ENCODE peak calls at places on chromosomes 1 and 21, in five cellular contexts. V is stimulated activated CD4-positive, alpha-beta T cell treated with anti-CD3 and anti-CD28 coated beads, Interleukin-1b, Interleukin-23, amount 100 ng/mL, for 4 hours; T is stimulated activated CD8-positive, alpha-beta memory T cell treated with anti-CD3 and anti-CD28 coated beads, Interleukin-7, amount 100 ng/mL, for 24 hours; M is fibroblast of pulmonary artery; N is astrocyte of the spinal cord. E is an unnamed sample.

GRCh38 chr1:40802078-40803075 is 18.8 kb downstream of the KCNQ4 start:
- DNase-seq in V (peak; percentile 79), T (peak; percentile 64), M (peak; percentile 64), N (peak; percentile 71), E (peak; percentile 75)

GRCh38 chr1:69707103-69707502 is 139.4 kb downstream of the LRRC7 start:
- DNase-seq in V (no peak), T (no peak), M (no peak), N (no peak), E (no peak)

GRCh38 chr1:8663090-8663802 is 154.2 kb downstream of the RERE start:
- DNase-seq in V (no peak), T (no peak), M (peak; percentile 30), N (no peak), E (no peak)

GRCh38 chr1:60914982-60915381 is 167.4 kb upstream of the NFIA start:
- DNase-seq in V (no peak), T (no peak), M (no peak), N (no peak), E (no peak)

GRCh38 chr1:33176362-33176850 is 5.4 kb downstream of the TRIM62 start:
- DNase-seq in V (no peak), T (no peak), M (peak; percentile 31), N (no peak), E (peak; percentile 99)

GRCh38 chr1:111988743-111989453 is 570 bp downstream of the KCND3 start:
- DNase-seq in V (no peak), T (no peak), M (no peak), N (no peak), E (no peak)

GRCh38 chr1:56585985-56586384 is 6.6 kb upstream of the PLPP3 start:
- DNase-seq in V (no peak), T (no peak), M (no peak), N (no peak), E (no peak)

GRCh38 chr21:42681296-42682206 is 28.1 kb downstream of the PDE9A start:
- DNase-seq in V (no peak), T (no peak), M (no peak), N (no peak), E (no peak)

GRCh38 chr1:153816283-153816904 is 41.2 kb downstream of the SLC27A3 start:
- DNase-seq in V (no peak), T (no peak), M (no peak), N (no peak), E (no peak)

GRCh38 chr1:59122527-59122926 is 174.4 kb upstream of the FGGY start:
- DNase-seq in V (no peak), T (no peak), M (no peak), N (no peak), E (no peak)

GRCh38 chr1:61672376-61672775 is 52.6 kb downstream of the TM2D1 start:
- DNase-seq in V (no peak), T (no peak), M (no peak), N (no peak), E (no peak)

GRCh38 chr1:156126043-156126700 is 11.7 kb downstream of the LMNA start:
- DNase-seq in V (no peak), T (no peak), M (peak; percentile 97), N (peak; percentile 98), E (peak; percentile 99)

GRCh38 chr1:160374291-160374690 is 7.4 kb downstream of the NHLH1 start:
- DNase-seq in V (no peak), T (no peak), M (no peak), N (no peak), E (no peak)

GRCh38 chr1:102661481-102661880 is 446.8 kb downstream of the COL11A1 start:
- DNase-seq in V (no peak), T (no peak), M (no peak), N (no peak), E (no peak)

GRCh38 chr1:218702808-218703207 is 357.7 kb downstream of the TGFB2 start:
- DNase-seq in V (no peak), T (no peak), M (no peak), N (no peak), E (no peak)